ENCODE peak calls at places on chromosomes 3 and 15, in four cellular contexts. G is fibroblast of mammary gland, N is PC-3, X is skeletal muscle cell. W is an unnamed sample.

GRCh38 chr3:53938645-53939044 is 47.0 kb upstream of the SELENOK start:
- DNase-seq in G (peak), N (peak), X (peak), W (peak)

GRCh38 chr15:40471105-40471777 is 457 bp downstream of the CHST14 start:
- DNase-seq in G (no peak), N (peak), X (no peak), W (peak)

GRCh38 chr3:38646630-38647029 is 2.9 kb downstream of the SCN5A start:
- DNase-seq in G (peak), N (peak), X (no peak), W (no peak)

GRCh38 chr3:160368804-160369203 is 30.2 kb downstream of the IFT80 start:
- DNase-seq in G (no peak), N (peak), X (no peak), W (peak)

GRCh38 chr3:49715611-49716121 is 3.8 kb downstream of the AMIGO3 start:
- DNase-seq in G (no peak), N (no peak), X (no peak), W (no peak)

GRCh38 chr3:62817678-62818077 is 57.5 kb downstream of the CADPS start:
- DNase-seq in G (peak), N (no peak), X (no peak), W (peak)

GRCh38 chr3:46361408-46362283 is 7.7 kb downstream of the CCR2 start:
- DNase-seq in G (no peak), N (peak), X (no peak), W (no peak)

GRCh38 chr3:167684389-167684993 is 30.7 kb upstream of the WDR49 start:
- DNase-seq in G (peak), N (peak), X (no peak), W (peak)

GRCh38 chr15:25763954-25764353 is 99.2 kb downstream of the ATP10A start:
- DNase-seq in G (no peak), N (no peak), X (no peak), W (no peak)

GRCh38 chr3:10981961-10982360 is 10.6 kb upstream of the SLC6A1 start:
- DNase-seq in G (peak), N (peak), X (no peak), W (no peak)

GRCh38 chr3:149314807-149315578 is 18.4 kb downstream of the TM4SF18 start:
- DNase-seq in G (peak), N (peak), X (peak), W (no peak)

GRCh38 chr15:39456582-39457330 is 124.1 kb upstream of the THBS1 start:
- DNase-seq in G (no peak), N (no peak), X (no peak), W (no peak)

GRCh38 chr3:38578551-38578950 is 70.9 kb downstream of the SCN5A start:
- DNase-seq in G (no peak), N (no peak), X (no peak), W (no peak)

GRCh38 chr15:75900577-75900976 is 3.1 kb upstream of the FBXO22 start:
- DNase-seq in G (no peak), N (no peak), X (no peak), W (no peak)

GRCh38 chr15:91102546-91103330 is 2.7 kb downstream of the SV2B start:
- DNase-seq in G (no peak), N (no peak), X (no peak), W (no peak)

GRCh38 chr3:185558395-185558794 is 6.0 kb upstream of the LIPH start:
- DNase-seq in G (no peak), N (peak), X (no peak), W (no peak)

GRCh38 chr3:185561958-185562357 is 9.6 kb upstream of the LIPH start:
- DNase-seq in G (no peak), N (no peak), X (no peak), W (no peak)

GRCh38 chr3:185561374-185561943 is 9.1 kb upstream of the LIPH start:
- DNase-seq in G (no peak), N (no peak), X (no peak), W (no peak)

GRCh38 chr3:185560676-185561075 is 8.3 kb upstream of the LIPH start:
- DNase-seq in G (no peak), N (no peak), X (no peak), W (no peak)

DNA sequence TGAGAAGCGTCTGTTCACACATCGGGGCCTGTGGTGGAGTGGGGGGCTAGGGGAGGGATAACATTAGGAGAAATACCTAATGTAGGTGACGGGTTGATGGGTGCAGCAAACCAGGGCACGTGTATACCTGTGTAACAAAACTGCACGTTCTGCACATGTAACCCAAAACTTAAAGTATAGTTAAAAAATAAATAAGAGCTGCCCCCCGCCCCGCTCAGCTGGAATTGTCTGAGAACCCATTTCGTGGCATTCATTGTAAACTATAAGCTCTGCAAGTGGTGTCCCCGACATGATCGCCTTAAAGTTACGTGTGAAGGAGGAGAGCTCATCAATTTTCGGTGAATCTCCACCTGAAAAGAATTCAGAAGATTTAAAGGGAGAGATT is 7.3 kb upstream of the LIPH start:
- DNase-seq in G (no peak), N (no peak), X (no peak), W (no peak)
- H3K4me3 ChIP-seq in G (no peak), N (peak), X (no peak), W (no peak)

GRCh38 chr3:27449530-27450150 is 34.5 kb downstream of the SLC4A7 start:
- DNase-seq in G (no peak), N (peak), X (no peak), W (no peak)
- H3K4me3 ChIP-seq in G (no peak), N (no peak), X (no peak), W (no peak)

GRCh38 chr3:110686691-110687090 is 384.9 kb upstream of the NECTIN3 start:
- DNase-seq in G (peak), N (no peak), X (no peak), W (no peak)
- H3K4me3 ChIP-seq in G (no peak), N (no peak), X (no peak), W (no peak)

GRCh38 chr15:69836526-69837230 is 261.0 kb downstream of the TLE3 start:
- DNase-seq in G (no peak), N (no peak), X (no peak), W (no peak)
- H3K4me3 ChIP-seq in G (no peak), N (no peak), X (no peak), W (no peak)

DNA sequence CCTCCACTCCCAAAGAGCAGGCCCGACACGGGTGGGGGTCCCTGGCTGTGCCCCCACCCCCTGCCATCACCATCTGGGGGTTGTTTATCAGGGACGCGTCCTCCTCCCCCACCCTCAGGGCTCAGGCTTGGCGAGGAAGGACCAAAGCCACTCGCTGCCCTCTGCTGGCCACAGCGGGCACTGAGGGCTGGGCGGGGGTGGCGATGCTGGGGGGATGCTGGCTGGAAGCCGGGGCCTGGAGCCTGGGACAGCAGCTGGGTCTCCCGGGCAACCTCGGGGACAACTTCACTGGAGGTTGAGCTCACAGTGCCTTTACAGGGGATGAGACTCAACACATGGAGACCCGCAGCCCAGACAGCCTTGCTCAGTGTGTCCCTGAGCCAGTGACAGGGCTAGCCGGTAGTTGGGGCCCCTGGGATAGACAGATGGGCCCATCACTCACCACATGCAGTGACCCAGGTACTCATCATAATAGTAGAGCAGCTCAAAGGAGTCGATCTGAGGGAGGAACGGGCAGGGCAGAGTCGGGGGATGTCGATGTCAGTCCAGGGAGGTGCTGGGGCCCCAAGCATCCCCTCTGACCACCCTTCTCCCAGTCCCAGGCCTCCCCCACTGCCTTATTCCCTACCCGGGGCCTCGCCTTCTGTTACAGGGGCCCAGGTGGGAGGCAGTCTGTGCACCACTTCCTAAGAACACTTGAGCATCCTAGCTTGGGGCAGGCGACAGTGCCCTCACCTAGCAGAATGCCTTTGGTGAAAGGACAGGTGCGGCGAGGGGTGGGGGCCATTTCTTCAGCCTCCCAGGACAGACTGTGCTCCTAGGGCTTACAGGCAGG is 5.9 kb upstream of the CALML4 start:
- DNase-seq in G (peak), N (peak), X (peak), W (peak)
- H3K4me3 ChIP-seq in G (no peak), N (no peak), X (no peak), W (no peak)

GRCh38 chr15:74317820-74318375 is 49.5 kb downstream of the CYP11A1 start:
- DNase-seq in G (peak), N (peak), X (peak), W (no peak)

GRCh38 chr15:74315626-74316025 is 51.8 kb downstream of the CYP11A1 start:
- DNase-seq in G (no peak), N (no peak), X (no peak), W (no peak)

GRCh38 chr15:74313889-74314288 is 53.6 kb downstream of the CYP11A1 start:
- DNase-seq in G (no peak), N (no peak), X (no peak), W (no peak)

GRCh38 chr15:74314897-74315438 is 52.5 kb downstream of the CYP11A1 start:
- DNase-seq in G (no peak), N (no peak), X (no peak), W (no peak)

DNA sequence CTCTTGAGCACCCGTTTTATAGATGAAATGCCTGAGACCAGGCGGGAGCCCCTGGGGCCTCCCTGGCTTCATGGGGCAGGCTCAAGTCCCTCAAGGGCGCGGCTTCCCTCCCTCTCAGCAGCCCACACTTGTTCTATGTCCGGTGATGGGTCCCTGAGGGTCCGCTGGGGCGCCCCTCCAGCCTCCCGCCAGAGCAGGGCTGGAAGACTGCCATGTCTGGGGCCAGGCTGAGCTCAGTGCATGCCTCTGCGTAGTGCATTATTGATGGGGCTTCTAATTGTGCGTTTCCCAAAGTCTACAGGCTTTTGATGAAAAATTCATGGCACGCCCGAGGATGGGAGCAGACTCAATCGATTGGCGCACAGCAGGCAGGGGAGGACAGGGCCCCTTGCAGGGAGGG is 51.3 kb downstream of the CYP11A1 start:
- DNase-seq in G (no peak), N (no peak), X (no peak), W (no peak)
- H3K4me3 ChIP-seq in G (no peak), N (no peak), X (no peak), W (no peak)

GRCh38 chr3:40504636-40505430 is 1.0 kb upstream of the ZNF620 start:
- DNase-seq in G (peak), N (peak), X (peak), W (no peak)
- H3K4me3 ChIP-seq in G (no peak), N (peak), X (no peak), W (no peak)